ENCODE peak calls at places on chromosome 14, in four cellular contexts. G, I, N and O are unnamed samples. For H3K9me3, the result is how much of the 10 kb centered on the place peaks cover.

GRCh38 chr14:36773558-36773957 is 111.9 kb downstream of the PAX9 start:
- DNase-seq in N (no peak), I (no peak), G (no peak), O (no peak)

GRCh38 chr14:68047910-68048309 is 228.3 kb downstream of the RAD51B start:
- DNase-seq in I (no peak), N (no peak), G (no peak), O (no peak)

GRCh38 chr14:56490379-56490778 is 89.2 kb upstream of the TMEM260 start:
- DNase-seq in G (peak), N (no peak), I (no peak), O (no peak)

GRCh38 chr14:69152181-69152943 is 557 bp downstream of the DCAF5 start:
- DNase-seq in I (no peak), N (no peak), G (peak), O (no peak)

GRCh38 chr14:21197418-21198205 is 41.7 kb upstream of the OR5AU1 start:
- DNase-seq in I (no peak), N (no peak), G (no peak), O (no peak)

GRCh38 chr14:76138119-76138757 is 13.5 kb upstream of the GPATCH2L start:
- DNase-seq in N (no peak), I (no peak), G (no peak), O (no peak)

GRCh38 chr14:95609398-95609990 is 74.6 kb downstream of the GLRX5 start:
- DNase-seq in G (peak), N (peak), I (no peak), O (no peak)

GRCh38 chr14:38107216-38107631 is 100.5 kb upstream of the SSTR1 start:
- DNase-seq in N (no peak), I (no peak), G (no peak), O (no peak)

GRCh38 chr14:95496690-95497241 is 19.7 kb downstream of the SYNE3 start:
- DNase-seq in I (peak), N (no peak), G (no peak), O (no peak)

GRCh38 chr14:63027719-63028118 is 17.5 kb downstream of the KCNH5 start:
- DNase-seq in G (no peak), I (no peak), N (no peak), O (no peak)

GRCh38 chr14:100854435-100854834 is 28.5 kb downstream of the MEG3 start:
- DNase-seq in I (no peak), G (no peak), N (no peak), O (no peak)

GRCh38 chr14:91884664-91885063 is 17.3 kb upstream of the TC2N start:
- DNase-seq in I (no peak), G (no peak), N (no peak), O (no peak)

GRCh38 chr14:82052778-82053177 is 519.1 kb upstream of the SEL1L start:
- DNase-seq in N (no peak), I (no peak), G (peak), O (no peak)

GRCh38 chr14:73427516-73428264 is 30.7 kb downstream of the NUMB start:
- DNase-seq in N (no peak), G (no peak), I (no peak), O (no peak)

GRCh38 chr14:23093993-23094665 is 807 bp downstream of the ACIN1 start:
- DNase-seq in N (no peak), G (no peak), I (no peak), O (no peak)

GRCh38 chr14:24605435-24606190 is 3.9 kb downstream of the GZMH start:
- DNase-seq in N (peak), I (no peak), G (peak), O (peak)

GRCh38 chr14:58677996-58678395 is 40.2 kb downstream of the DACT1 start:
- DNase-seq in N (no peak), I (no peak), G (peak), O (no peak)

GRCh38 chr14:34470319-34470718 is 8.3 kb upstream of the SPTSSA start:
- DNase-seq in N (no peak), I (no peak), G (no peak), O (no peak)

GRCh38 chr14:34665785-34666425 is 36.0 kb upstream of the SNX6 start:
- DNase-seq in G (peak), N (no peak), I (peak), O (peak)

GRCh38 chr14:50963919-50964318 is 19.6 kb upstream of the PYGL start:
- DNase-seq in G (no peak), N (no peak), I (no peak), O (no peak)

GRCh38 chr14:61331992-61332657 is 10.7 kb downstream of the PRKCH start:
- DNase-seq in I (no peak), N (no peak), G (no peak), O (no peak)

GRCh38 chr14:93954900-93955891 is 21.2 kb downstream of the ASB2 start:
- DNase-seq in G (peak), N (no peak), I (no peak), O (no peak)

GRCh38 chr14:67332468-67332867 is 27.1 kb downstream of the ATP6V1D start:
- DNase-seq in I (no peak), G (no peak), N (no peak), O (no peak)

GRCh38 chr14:65792208-65792905 is 379.8 kb downstream of the FUT8 start:
- DNase-seq in G (peak), I (no peak), N (no peak), O (no peak)

GRCh38 chr14:22432348-22432976 is 156.6 kb downstream of the DAD1 start:
- DNase-seq in G (peak), N (no peak), I (peak), O (peak)

GRCh38 chr14:90518941-90519256 is 122.1 kb downstream of the CALM1 start:
- DNase-seq in N (no peak), I (no peak), G (peak), O (no peak)

GRCh38 chr14:53316504-53316903 is 163.4 kb upstream of the DDHD1 start:
- DNase-seq in N (no peak), I (no peak), G (no peak), O (no peak)

GRCh38 chr14:104865069-104865630 is at the start of gene CEP170B:
- DNase-seq in N (no peak), G (no peak), I (no peak), O (no peak)

GRCh38 chr14:65879218-65880009 is 466.9 kb downstream of the FUT8 start:
- DNase-seq in I (no peak), G (no peak), N (no peak), O (no peak)

GRCh38 chr14:63343878-63344277 is 25.1 kb upstream of the GPHB5 start:
- DNase-seq in G (no peak), I (no peak), N (no peak), O (no peak)

GRCh38 chr14:61418749-61419148 is 97.4 kb downstream of the PRKCH start:
- DNase-seq in N (no peak), I (no peak), G (no peak), O (no peak)

GRCh38 chr14:69181491-69181890 is 9.8 kb upstream of the EXD2 start:
- DNase-seq in G (no peak), N (no peak), I (no peak), O (no peak)

GRCh38 chr14:32761381-32761968 is 177.2 kb upstream of the NPAS3 start:
- DNase-seq in N (no peak), I (no peak), G (no peak), O (no peak)

GRCh38 chr14:104284107-104284592 is 145.8 kb downstream of the KIF26A start:
- DNase-seq in G (no peak), N (no peak), I (no peak), O (no peak)

GRCh38 chr14:94480809-94481208 is 4.8 kb upstream of the SERPINA9 start:
- DNase-seq in I (no peak), N (no peak), G (no peak), O (no peak)

DNA sequence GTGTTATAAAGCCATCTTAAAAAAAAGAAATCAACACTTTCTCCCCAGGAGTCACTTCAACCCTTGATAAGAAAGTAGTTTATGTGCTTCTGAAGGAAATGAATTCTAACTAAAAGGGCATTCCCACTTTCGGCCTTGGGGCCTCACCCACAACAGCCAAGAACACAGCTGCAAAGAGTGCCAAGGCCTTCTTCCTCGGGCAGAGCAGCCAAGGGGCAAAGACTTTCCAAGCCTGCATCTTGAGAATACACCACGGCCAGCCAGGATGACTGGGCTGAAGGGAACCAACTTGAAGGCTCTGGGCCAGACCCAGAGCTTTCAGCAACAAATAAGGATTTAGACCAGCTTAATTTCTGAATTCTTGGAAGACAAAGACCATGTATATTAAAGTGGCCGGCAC is 60.4 kb upstream of the FOXN3 start:
- DNase-seq in I (peak), N (no peak), G (peak), O (no peak)
- H3K9me3 ChIP-seq in I (under half), N (under half), G (under half), O (under half)

GRCh38 chr14:106813477-106813823 is 1287.1 kb downstream of the TMEM121 start:
- DNase-seq in G (peak), I (no peak), N (no peak), O (no peak)
- H3K9me3 ChIP-seq in G (under half), I (under half), N (under half), O (under half)

GRCh38 chr14:85415015-85415712 is 114.8 kb upstream of the FLRT2 start:
- DNase-seq in N (no peak), G (peak), I (peak), O (peak)

GRCh38 chr14:85412756-85413155 is 117.2 kb upstream of the FLRT2 start:
- DNase-seq in I (no peak), N (no peak), G (no peak), O (no peak)

GRCh38 chr14:85414142-85414541 is 115.8 kb upstream of the FLRT2 start:
- DNase-seq in G (no peak), I (no peak), N (no peak), O (no peak)

GRCh38 chr14:85409496-85410210 is 120.3 kb upstream of the FLRT2 start:
- DNase-seq in G (no peak), I (no peak), N (no peak), O (no peak)
- H3K9me3 ChIP-seq in G (under half), I (under half), N (under half), O (under half)

GRCh38 chr14:98140862-98141261 is 1131.1 kb downstream of the BCL11B start:
- DNase-seq in G (no peak), N (no peak), I (no peak), O (no peak)

GRCh38 chr14:98143566-98143965 is 1128.4 kb downstream of the BCL11B start:
- DNase-seq in I (no peak), N (no peak), G (no peak), O (no peak)

GRCh38 chr14:98146416-98146815 is 1125.6 kb downstream of the BCL11B start:
- DNase-seq in N (no peak), G (no peak), I (no peak), O (no peak)

GRCh38 chr14:98144964-98145363 is 1127.0 kb downstream of the BCL11B start:
- DNase-seq in I (no peak), N (no peak), G (no peak), O (no peak)
- H3K9me3 ChIP-seq in I (under half), N (under half), G (under half), O (under half)

DNA sequence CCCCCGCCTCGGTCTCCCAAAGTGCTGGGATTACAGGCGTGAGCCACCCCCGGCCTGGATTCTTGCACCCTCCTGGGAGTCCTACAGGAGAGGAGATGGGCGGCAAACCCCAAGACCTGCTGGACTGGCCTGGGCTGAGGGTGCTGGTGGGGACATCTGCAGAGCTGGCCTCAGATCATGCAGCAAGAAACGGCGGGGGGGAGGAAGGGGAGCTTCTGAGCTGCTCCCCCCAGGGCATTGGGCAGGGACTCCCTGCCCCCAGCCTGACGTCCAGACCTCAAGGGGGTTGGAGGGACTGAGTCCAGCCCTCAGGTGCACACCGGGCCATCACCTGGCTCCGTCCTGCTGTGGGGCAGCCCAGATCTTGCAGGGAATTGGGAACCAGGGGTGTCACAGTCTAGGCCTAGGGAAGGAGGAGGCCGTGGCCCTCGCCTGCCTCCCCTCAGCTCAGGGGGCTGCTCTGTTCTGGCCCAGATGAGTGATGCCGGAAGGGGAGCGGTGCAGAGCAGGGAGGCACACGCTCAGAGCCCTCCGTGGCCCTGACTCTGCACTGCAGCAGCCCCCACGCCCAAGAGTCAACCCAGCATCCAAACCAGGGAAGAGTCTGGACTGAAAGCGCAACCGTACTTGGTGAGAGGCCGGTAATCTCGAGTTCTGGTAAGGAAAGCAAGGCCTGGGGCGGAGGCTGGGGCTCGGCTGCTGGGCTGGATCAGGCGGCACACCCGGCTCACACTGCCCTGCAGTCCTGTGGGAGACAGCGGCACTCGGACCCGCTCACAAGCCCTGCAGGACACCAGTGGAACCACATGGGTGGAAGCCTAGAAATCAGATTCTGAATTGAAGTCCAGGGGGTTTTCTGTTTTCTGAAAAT is 8.9 kb upstream of the AMN start:
- DNase-seq in N (no peak), G (no peak), I (no peak), O (no peak)
- H3K9me3 ChIP-seq in N (under half), G (under half), I (under half), O (under half)

DNA sequence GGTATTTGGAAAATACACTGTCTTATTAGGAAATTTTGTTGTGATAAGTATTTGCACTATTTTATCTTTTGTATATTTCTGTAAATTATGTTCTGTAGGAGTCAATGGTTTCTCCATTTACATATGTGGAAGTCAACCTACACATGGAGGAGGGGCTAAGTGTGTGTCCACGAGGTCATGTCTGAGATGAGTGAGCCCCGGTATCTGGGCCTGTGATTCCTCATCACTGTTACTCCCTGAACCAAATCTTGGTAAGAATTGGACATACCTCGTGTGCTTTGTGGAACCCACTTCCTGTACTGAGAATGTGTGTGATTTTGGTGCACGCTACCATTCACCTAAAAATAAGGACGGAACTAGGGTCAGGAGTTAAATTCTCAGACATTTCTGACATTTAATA is 1105.5 kb downstream of the TMEM121 start:
- DNase-seq in G (no peak), I (no peak), N (no peak), O (no peak)
- H3K9me3 ChIP-seq in G (under half), I (under half), N (under half), O (under half)

DNA sequence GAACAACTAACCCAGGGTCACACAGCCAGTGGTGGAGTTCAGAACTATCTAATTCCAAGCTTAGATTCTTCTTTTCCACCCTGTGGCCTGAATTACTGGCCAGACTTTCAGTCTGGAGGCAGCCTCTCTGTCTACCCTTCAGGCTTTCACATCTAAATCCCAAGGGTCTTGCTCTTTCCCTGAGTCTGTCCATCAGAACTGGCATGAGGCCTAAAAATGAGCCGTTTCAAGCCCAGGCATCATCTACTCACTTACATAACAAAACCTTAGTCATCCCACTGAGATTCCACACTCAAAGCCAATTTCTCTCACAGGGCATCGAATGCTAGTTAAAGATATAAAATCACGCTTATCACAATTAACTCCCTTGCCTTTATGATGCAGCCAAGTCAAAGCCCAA is 1.3 kb upstream of the PTGDR start:
- DNase-seq in G (no peak), I (peak), N (no peak), O (peak)
- H3K9me3 ChIP-seq in G (under half), I (under half), N (under half), O (under half)

GRCh38 chr14:45786266-45786665 is 533.3 kb upstream of the MIS18BP1 start:
- DNase-seq in G (no peak), I (no peak), N (no peak), O (no peak)

GRCh38 chr14:45790293-45790692 is 537.3 kb upstream of the MIS18BP1 start:
- DNase-seq in I (no peak), G (no peak), N (no peak), O (no peak)

GRCh38 chr14:45787167-45787566 is 534.2 kb upstream of the MIS18BP1 start:
- DNase-seq in G (no peak), N (no peak), I (no peak), O (no peak)

GRCh38 chr14:45785240-45785639 is 532.2 kb upstream of the MIS18BP1 start:
- DNase-seq in G (no peak), I (no peak), N (no peak), O (no peak)
- H3K9me3 ChIP-seq in G (under half), I (under half), N (under half), O (under half)